ENCODE peak calls at places on chromosome 5, in seven cellular contexts. One of them, this sample, is unnamed.

GRCh38 chr5:84403773-84404172 is 19.1 kb upstream of the EDIL3 start:
- DNase-seq in SK-N-SH: no peak
- DNase-seq in K562: no peak
- DNase-seq in Panc1: peak; percentile 45
- DNase-seq in HCT116: peak; percentile 35
- DNase-seq in GM12878: no peak
- DNase-seq in HepG2: no peak
- DNase-seq in this sample: no peak

GRCh38 chr5:143141652-143142051 is 261.8 kb downstream of the NR3C1 start:
- DNase-seq in SK-N-SH: no peak
- DNase-seq in HepG2: no peak
- DNase-seq in GM12878: no peak
- DNase-seq in Panc1: no peak
- DNase-seq in K562: no peak
- DNase-seq in HCT116: no peak
- DNase-seq in this sample: no peak

GRCh38 chr5:126814721-126815404 is 37.9 kb downstream of the LMNB1 start:
- DNase-seq in K562: no peak
- DNase-seq in HCT116: no peak
- DNase-seq in HepG2: no peak
- DNase-seq in GM12878: no peak
- DNase-seq in Panc1: no peak
- DNase-seq in SK-N-SH: no peak
- DNase-seq in this sample: no peak

GRCh38 chr5:32984851-32985250 is 273.7 kb downstream of the NPR3 start:
- DNase-seq in SK-N-SH: no peak
- DNase-seq in Panc1: no peak
- DNase-seq in GM12878: no peak
- DNase-seq in HepG2: no peak
- DNase-seq in K562: no peak
- DNase-seq in HCT116: no peak
- DNase-seq in this sample: no peak

GRCh38 chr5:157665467-157666085 is 5.8 kb upstream of the C5orf52 start:
- DNase-seq in K562: no peak
- DNase-seq in SK-N-SH: no peak
- DNase-seq in Panc1: no peak
- DNase-seq in HepG2: peak; percentile 12
- DNase-seq in GM12878: no peak
- DNase-seq in HCT116: peak; percentile 18
- DNase-seq in this sample: no peak

GRCh38 chr5:14256756-14257393 is 113.7 kb downstream of the TRIO start:
- DNase-seq in HepG2: no peak
- DNase-seq in K562: no peak
- DNase-seq in Panc1: no peak
- DNase-seq in HCT116: no peak
- DNase-seq in GM12878: no peak
- DNase-seq in SK-N-SH: no peak
- DNase-seq in this sample: no peak

GRCh38 chr5:62206150-62206829 is 99.7 kb upstream of the KIF2A start:
- DNase-seq in K562: no peak
- DNase-seq in SK-N-SH: peak; percentile 11
- DNase-seq in Panc1: no peak
- DNase-seq in HepG2: peak; percentile 18
- DNase-seq in HCT116: peak; percentile 38
- DNase-seq in GM12878: no peak
- DNase-seq in this sample: peak; percentile 78

GRCh38 chr5:94761786-94762185 is 143.3 kb downstream of the SLF1 start:
- DNase-seq in HepG2: no peak
- DNase-seq in HCT116: no peak
- DNase-seq in SK-N-SH: no peak
- DNase-seq in GM12878: no peak
- DNase-seq in K562: no peak
- DNase-seq in Panc1: no peak
- DNase-seq in this sample: no peak

GRCh38 chr5:35096209-35096608 is 48.5 kb upstream of the AGXT2 start:
- DNase-seq in SK-N-SH: no peak
- DNase-seq in HepG2: no peak
- DNase-seq in HCT116: no peak
- DNase-seq in Panc1: no peak
- DNase-seq in K562: no peak
- DNase-seq in GM12878: no peak
- DNase-seq in this sample: no peak

GRCh38 chr5:39148983-39149534 is 70.3 kb downstream of the FYB1 start:
- DNase-seq in K562: no peak
- DNase-seq in GM12878: no peak
- DNase-seq in Panc1: no peak
- DNase-seq in HCT116: peak; percentile 10
- DNase-seq in SK-N-SH: no peak
- DNase-seq in HepG2: peak; percentile 5
- DNase-seq in this sample: peak; percentile 29

GRCh38 chr5:35924950-35925722 is 13.3 kb downstream of the CAPSL start:
- DNase-seq in HCT116: peak; percentile 21
- DNase-seq in SK-N-SH: peak; percentile 64
- DNase-seq in Panc1: peak; percentile 25
- DNase-seq in K562: peak; percentile 18
- DNase-seq in HepG2: no peak
- DNase-seq in GM12878: no peak
- DNase-seq in this sample: peak; percentile 87

GRCh38 chr5:68000805-68001204 is 214.8 kb upstream of the PIK3R1 start:
- DNase-seq in Panc1: no peak
- DNase-seq in HCT116: no peak
- DNase-seq in GM12878: no peak
- DNase-seq in K562: no peak
- DNase-seq in SK-N-SH: no peak
- DNase-seq in HepG2: no peak
- DNase-seq in this sample: no peak

GRCh38 chr5:116075117-116075910 is 9.5 kb upstream of the COMMD10 start:
- DNase-seq in HCT116: no peak
- DNase-seq in GM12878: no peak
- DNase-seq in HepG2: no peak
- DNase-seq in SK-N-SH: no peak
- DNase-seq in Panc1: no peak
- DNase-seq in K562: no peak
- DNase-seq in this sample: no peak

GRCh38 chr5:33049298-33049697 is 338.2 kb downstream of the NPR3 start:
- DNase-seq in K562: no peak
- DNase-seq in GM12878: no peak
- DNase-seq in SK-N-SH: no peak
- DNase-seq in HCT116: peak; percentile 69
- DNase-seq in HepG2: no peak
- DNase-seq in Panc1: peak; percentile 81
- DNase-seq in this sample: no peak

GRCh38 chr5:134758504-134759341 is at the start of gene DDX46:
- DNase-seq in HCT116: peak; percentile 84
- DNase-seq in GM12878: peak; percentile 64
- DNase-seq in Panc1: peak; percentile 81
- DNase-seq in SK-N-SH: peak; percentile 97
- DNase-seq in HepG2: peak; percentile 85
- DNase-seq in K562: peak; percentile 93
- DNase-seq in this sample: peak; percentile 99

GRCh38 chr5:59034498-59035186 is 451.8 kb downstream of the RAB3C start:
- DNase-seq in K562: no peak
- DNase-seq in HepG2: no peak
- DNase-seq in Panc1: no peak
- DNase-seq in SK-N-SH: peak; percentile 57
- DNase-seq in HCT116: no peak
- DNase-seq in GM12878: no peak
- DNase-seq in this sample: peak; percentile 64

GRCh38 chr5:11596657-11597071 is 307.6 kb downstream of the CTNND2 start:
- DNase-seq in GM12878: no peak
- DNase-seq in K562: no peak
- DNase-seq in SK-N-SH: no peak
- DNase-seq in Panc1: no peak
- DNase-seq in HCT116: no peak
- DNase-seq in HepG2: peak; percentile 98
- DNase-seq in this sample: no peak

GRCh38 chr5:43362725-43363435 is 49.3 kb downstream of the CCL28 start:
- DNase-seq in HCT116: no peak
- DNase-seq in Panc1: no peak
- DNase-seq in HepG2: no peak
- DNase-seq in SK-N-SH: no peak
- DNase-seq in GM12878: no peak
- DNase-seq in K562: no peak
- DNase-seq in this sample: no peak

GRCh38 chr5:88892669-88893068 is 9.7 kb upstream of the MEF2C start:
- DNase-seq in K562: no peak
- DNase-seq in HepG2: no peak
- DNase-seq in GM12878: no peak
- DNase-seq in HCT116: no peak
- DNase-seq in SK-N-SH: no peak
- DNase-seq in Panc1: no peak
- DNase-seq in this sample: no peak

GRCh38 chr5:174552428-174552827 is 172.0 kb upstream of the MSX2 start:
- DNase-seq in Panc1: no peak
- DNase-seq in HepG2: no peak
- DNase-seq in K562: no peak
- DNase-seq in SK-N-SH: no peak
- DNase-seq in HCT116: no peak
- DNase-seq in GM12878: no peak
- DNase-seq in this sample: peak; percentile 28
- TF ChIP-seq CTCF in Panc1: no peak
- TF ChIP-seq CTCF in HepG2: no peak
- TF ChIP-seq CTCF in K562: peak; percentile 20
- TF ChIP-seq CTCF in SK-N-SH: no peak
- TF ChIP-seq CTCF in HCT116: no peak
- TF ChIP-seq CTCF in GM12878: no peak
- TF ChIP-seq CTCF in this sample: peak; percentile 20

GRCh38 chr5:162484095-162484494 is 416.5 kb downstream of the GABRG2 start:
- DNase-seq in HepG2: no peak
- DNase-seq in GM12878: no peak
- DNase-seq in SK-N-SH: no peak
- DNase-seq in HCT116: no peak
- DNase-seq in K562: no peak
- DNase-seq in Panc1: no peak
- DNase-seq in this sample: no peak

GRCh38 chr5:162488077-162488476 is 420.5 kb downstream of the GABRG2 start:
- DNase-seq in SK-N-SH: no peak
- DNase-seq in GM12878: no peak
- DNase-seq in HepG2: no peak
- DNase-seq in Panc1: no peak
- DNase-seq in K562: no peak
- DNase-seq in HCT116: no peak
- DNase-seq in this sample: no peak

DNA sequence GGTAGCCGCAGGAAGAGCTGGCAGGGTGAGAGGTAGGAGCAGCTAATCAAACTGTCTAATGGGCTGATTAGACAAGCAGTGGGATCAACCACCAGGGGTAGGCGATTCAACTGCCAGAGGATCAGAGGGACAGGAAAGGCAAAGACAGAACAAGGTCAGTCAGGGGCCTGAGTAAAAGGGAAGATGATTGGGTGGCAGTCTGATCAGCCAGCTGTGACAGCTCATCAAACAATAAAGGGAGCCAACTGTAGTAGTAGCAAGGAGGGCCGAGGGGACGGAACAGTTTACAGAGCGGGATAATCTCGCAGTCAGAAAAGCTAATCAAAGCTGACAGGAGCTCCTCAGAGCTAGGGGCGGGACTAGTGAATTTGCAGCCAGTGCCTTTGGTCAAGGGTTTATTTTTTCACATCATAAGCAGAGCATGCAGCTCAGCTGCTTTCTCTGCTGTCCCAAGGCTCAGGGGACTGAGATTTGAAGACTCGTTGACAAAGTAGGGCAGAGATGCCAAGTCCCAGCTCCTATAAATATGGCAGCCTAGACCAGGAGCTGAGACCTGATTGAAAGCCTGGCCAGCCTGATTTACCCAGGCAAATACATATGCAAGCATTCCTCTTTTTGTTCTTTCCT is 418.2 kb downstream of the GABRG2 start:
- DNase-seq in SK-N-SH: peak; percentile 6
- DNase-seq in HCT116: no peak
- DNase-seq in Panc1: no peak
- DNase-seq in HepG2: no peak
- DNase-seq in K562: no peak
- DNase-seq in GM12878: no peak
- DNase-seq in this sample: peak; percentile 18
- TF ChIP-seq REST in SK-N-SH: no peak
- TF ChIP-seq REST in HCT116: no peak
- TF ChIP-seq REST in Panc1: no peak
- TF ChIP-seq REST in HepG2: no peak
- TF ChIP-seq REST in K562: no peak
- TF ChIP-seq REST in GM12878: no peak
- TF ChIP-seq REST in this sample: no peak

GRCh38 chr5:180329138-180329435 is 24.0 kb downstream of the GFPT2 start:
- DNase-seq in K562: no peak
- DNase-seq in HCT116: no peak
- DNase-seq in GM12878: no peak
- DNase-seq in HepG2: no peak
- DNase-seq in Panc1: no peak
- DNase-seq in SK-N-SH: no peak
- DNase-seq in this sample: no peak

GRCh38 chr5:180327166-180327565 is 26.0 kb downstream of the GFPT2 start:
- DNase-seq in HCT116: no peak
- DNase-seq in HepG2: no peak
- DNase-seq in Panc1: no peak
- DNase-seq in K562: no peak
- DNase-seq in GM12878: no peak
- DNase-seq in SK-N-SH: no peak
- DNase-seq in this sample: no peak

GRCh38 chr5:180328296-180329137 is 24.6 kb downstream of the GFPT2 start:
- DNase-seq in Panc1: peak; percentile 63
- DNase-seq in SK-N-SH: peak; percentile 87
- DNase-seq in GM12878: peak; percentile 17
- DNase-seq in HepG2: peak; percentile 74
- DNase-seq in HCT116: peak; percentile 74
- DNase-seq in K562: peak; percentile 81
- DNase-seq in this sample: peak; percentile 95

GRCh38 chr5:180324633-180324955 is 28.5 kb downstream of the GFPT2 start:
- DNase-seq in Panc1: no peak
- DNase-seq in SK-N-SH: no peak
- DNase-seq in GM12878: no peak
- DNase-seq in HCT116: no peak
- DNase-seq in K562: no peak
- DNase-seq in HepG2: no peak
- DNase-seq in this sample: no peak

GRCh38 chr5:180323929-180324632 is 29.1 kb downstream of the GFPT2 start:
- DNase-seq in HepG2: no peak
- DNase-seq in HCT116: no peak
- DNase-seq in K562: no peak
- DNase-seq in GM12878: no peak
- DNase-seq in SK-N-SH: no peak
- DNase-seq in Panc1: no peak
- DNase-seq in this sample: no peak
- H3K36me3 ChIP-seq in HepG2: no peaks in the 10 kb centered on the region
- H3K36me3 ChIP-seq in HCT116: peaks cover 5% of the 10 kb centered on the region
- H3K36me3 ChIP-seq in K562: no peaks in the 10 kb centered on the region
- H3K36me3 ChIP-seq in GM12878: no peaks in the 10 kb centered on the region
- H3K36me3 ChIP-seq in SK-N-SH: no peaks in the 10 kb centered on the region
- H3K36me3 ChIP-seq in Panc1: no peaks in the 10 kb centered on the region
- H3K36me3 ChIP-seq in this sample: peaks cover 80% of the 10 kb centered on the region

DNA sequence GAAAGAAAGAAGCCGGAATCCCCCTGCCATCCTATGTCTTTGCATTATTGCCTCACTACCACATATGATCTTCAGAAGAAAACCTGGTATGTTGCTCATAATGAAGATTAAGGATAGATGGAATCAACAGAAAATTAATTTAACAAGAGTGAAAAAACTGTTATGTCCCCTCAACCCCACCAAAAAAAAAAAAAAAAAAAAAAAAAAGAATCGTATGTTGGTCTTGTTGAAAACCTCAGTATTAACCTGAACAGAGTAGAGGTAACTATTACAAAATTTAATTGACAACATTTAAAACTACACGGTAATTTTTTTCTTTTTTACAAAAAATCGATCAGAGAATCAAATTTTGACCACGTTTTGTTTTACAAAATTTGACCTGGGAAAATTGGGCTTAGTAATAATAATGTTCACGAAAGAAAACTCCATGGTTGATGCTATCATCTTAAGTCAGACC is 827 bp upstream of the CSNK1A1 start:
- DNase-seq in HepG2: no peak
- DNase-seq in GM12878: no peak
- DNase-seq in K562: no peak
- DNase-seq in SK-N-SH: no peak
- DNase-seq in Panc1: no peak
- DNase-seq in HCT116: no peak
- DNase-seq in this sample: no peak
- TF ChIP-seq CTCF in HepG2: no peak
- TF ChIP-seq CTCF in GM12878: no peak
- TF ChIP-seq CTCF in K562: no peak
- TF ChIP-seq CTCF in SK-N-SH: no peak
- TF ChIP-seq CTCF in Panc1: no peak
- TF ChIP-seq CTCF in HCT116: no peak
- TF ChIP-seq CTCF in this sample: no peak

This sample was measured in GM23338.